ENCODE peak calls at places on chromosomes 5 and 9, in five cellular contexts. B is right atrium auricular region, O is activated B cell treated with CpG ODN at 0.5 μM for 24 hours, N is mucosa of descending colon, S is astrocyte of the spinal cord. P is an unnamed sample.

GRCh38 chr9:133592731-133593409 is 16.3 kb downstream of the FAM163B start:
- DNase-seq in B (no peak), O (no peak), N (no peak), S (no peak), P (no peak)

GRCh38 chr5:4674176-4674575 is 466.0 kb upstream of the ADAMTS16 start:
- DNase-seq in B (no peak), O (no peak), N (no peak), S (peak), P (no peak)

GRCh38 chr9:129990269-129991005 is 52.6 kb downstream of the FNBP1 start:
- DNase-seq in B (no peak), O (no peak), N (no peak), S (no peak), P (no peak)

GRCh38 chr5:64269164-64269563 is 103.5 kb downstream of the RNF180 start:
- DNase-seq in B (no peak), O (no peak), N (no peak), S (no peak), P (no peak)

GRCh38 chr9:114803886-114804285 is 2.0 kb downstream of the TNFSF15 start:
- DNase-seq in B (peak), O (no peak), N (no peak), S (no peak), P (no peak)

GRCh38 chr5:158351485-158352140 is 492.7 kb upstream of the CLINT1 start:
- DNase-seq in B (no peak), O (no peak), N (no peak), S (no peak), P (no peak)

GRCh38 chr5:1665231-1665630 is 134.4 kb downstream of the MRPL36 start:
- DNase-seq in B (peak), O (no peak), N (no peak), S (no peak), P (no peak)

GRCh38 chr5:123951204-123951977 is 439.4 kb downstream of the CSNK1G3 start:
- DNase-seq in B (no peak), O (no peak), N (no peak), S (peak), P (no peak)

GRCh38 chr5:168803541-168803940 is 224.4 kb upstream of the PANK3 start:
- DNase-seq in B (no peak), O (no peak), N (no peak), S (no peak), P (no peak)

GRCh38 chr9:19641046-19641445 is 147.8 kb downstream of the SLC24A2 start:
- DNase-seq in B (no peak), O (no peak), N (no peak), S (no peak), P (no peak)

DNA sequence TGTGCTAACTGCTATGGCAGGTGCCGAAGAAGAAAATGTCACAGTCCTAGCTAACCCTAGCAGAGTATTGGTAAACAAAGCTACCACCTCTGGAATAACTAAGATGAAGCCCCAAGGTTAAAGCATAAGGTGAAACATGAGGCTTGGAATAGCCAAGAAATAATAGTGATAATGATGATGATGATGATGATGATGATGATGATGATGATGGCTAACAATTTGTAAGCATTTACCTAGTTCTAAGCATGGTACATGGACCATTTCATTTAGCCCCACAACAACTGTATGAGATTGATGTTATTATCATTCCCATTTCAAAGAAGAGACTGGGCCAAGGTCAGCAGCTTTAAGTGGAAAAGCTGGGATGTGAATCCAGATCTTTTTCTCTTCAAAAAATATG is 35.3 kb downstream of the SH3RF2 start:
- DNase-seq in B (no peak), O (no peak), N (no peak), S (no peak), P (no peak)
- TF ChIP-seq CTCF in B (no peak), O (no peak), N (no peak), S (no peak), P (no peak)

GRCh38 chr9:78863531-78863930 is 566.6 kb downstream of the PSAT1 start:
- DNase-seq in B (no peak), O (no peak), N (no peak), S (no peak), P (no peak)

GRCh38 chr9:78865757-78866156 is 568.8 kb downstream of the PSAT1 start:
- DNase-seq in B (no peak), O (no peak), N (no peak), S (no peak), P (no peak)

GRCh38 chr9:78871452-78872331 is 574.8 kb downstream of the PSAT1 start:
- DNase-seq in B (no peak), O (no peak), N (no peak), S (peak), P (no peak)

GRCh38 chr9:78871086-78871451 is 574.1 kb downstream of the PSAT1 start:
- DNase-seq in B (no peak), O (no peak), N (no peak), S (peak), P (no peak)

GRCh38 chr9:78866228-78867132 is 569.6 kb downstream of the PSAT1 start:
- DNase-seq in B (no peak), O (no peak), N (no peak), S (peak), P (no peak)
- TF ChIP-seq CTCF in B (no peak), O (no peak), N (no peak), S (no peak), P (no peak)

DNA sequence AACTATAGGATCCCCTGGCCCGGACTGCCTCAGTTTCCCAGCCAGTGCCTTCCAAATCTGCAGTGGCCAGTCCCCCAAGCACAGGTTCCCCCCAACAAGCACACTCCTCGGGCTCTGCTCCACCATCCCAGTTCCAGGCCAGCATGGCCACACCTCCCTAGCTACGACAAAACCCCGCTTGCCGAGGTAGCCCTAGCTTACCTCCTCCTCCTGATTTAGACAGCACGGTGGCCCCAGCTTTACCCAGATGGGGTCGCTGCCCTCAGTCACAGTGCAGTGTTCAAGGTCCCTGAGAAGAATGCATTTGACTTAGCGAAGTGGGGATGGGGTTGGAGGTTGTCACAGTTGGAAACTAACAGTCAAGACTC is 40.8 kb upstream of the GARNL3 start:
- DNase-seq in B (no peak), O (no peak), N (no peak), S (no peak), P (no peak)
- TF ChIP-seq CTCF in B (no peak), O (no peak), N (no peak), S (no peak), P (no peak)

DNA sequence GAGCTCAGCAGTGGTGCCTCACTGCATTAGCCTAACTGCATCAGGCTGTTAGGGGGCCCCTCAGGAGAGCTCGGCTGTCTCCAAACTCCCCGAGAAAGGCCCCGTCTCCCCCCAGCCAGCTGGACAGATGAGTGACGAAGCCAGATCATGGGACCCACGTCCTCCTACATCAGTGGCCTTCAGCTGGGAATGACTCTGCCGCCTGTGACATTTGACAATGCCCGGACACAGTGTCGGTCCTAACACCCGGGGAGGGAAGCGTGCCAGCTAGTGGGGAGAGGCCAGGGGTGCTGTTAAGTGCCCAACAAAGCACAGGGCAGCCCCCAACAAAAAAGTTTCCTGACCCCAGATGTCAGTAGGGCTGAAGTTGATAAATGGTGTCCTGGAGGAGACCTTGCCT is 375.2 kb upstream of the IRX2 start:
- DNase-seq in B (peak), O (no peak), N (no peak), S (no peak), P (no peak)
- TF ChIP-seq CTCF in B (no peak), O (no peak), N (no peak), S (no peak), P (no peak)

GRCh38 chr5:82473262-82473661 is 195.1 kb upstream of the RPS23 start:
- DNase-seq in B (no peak), O (no peak), N (no peak), S (no peak), P (no peak)
- TF ChIP-seq CTCF in B (no peak), O (no peak), N (no peak), S (no peak), P (no peak)

GRCh38 chr5:149429839-149430721 is 51.0 kb upstream of the IL17B start:
- DNase-seq in B (peak), O (no peak), N (no peak), S (no peak), P (no peak)
- TF ChIP-seq CTCF in B (no peak), O (no peak), N (no peak), S (peak), P (no peak)

DNA sequence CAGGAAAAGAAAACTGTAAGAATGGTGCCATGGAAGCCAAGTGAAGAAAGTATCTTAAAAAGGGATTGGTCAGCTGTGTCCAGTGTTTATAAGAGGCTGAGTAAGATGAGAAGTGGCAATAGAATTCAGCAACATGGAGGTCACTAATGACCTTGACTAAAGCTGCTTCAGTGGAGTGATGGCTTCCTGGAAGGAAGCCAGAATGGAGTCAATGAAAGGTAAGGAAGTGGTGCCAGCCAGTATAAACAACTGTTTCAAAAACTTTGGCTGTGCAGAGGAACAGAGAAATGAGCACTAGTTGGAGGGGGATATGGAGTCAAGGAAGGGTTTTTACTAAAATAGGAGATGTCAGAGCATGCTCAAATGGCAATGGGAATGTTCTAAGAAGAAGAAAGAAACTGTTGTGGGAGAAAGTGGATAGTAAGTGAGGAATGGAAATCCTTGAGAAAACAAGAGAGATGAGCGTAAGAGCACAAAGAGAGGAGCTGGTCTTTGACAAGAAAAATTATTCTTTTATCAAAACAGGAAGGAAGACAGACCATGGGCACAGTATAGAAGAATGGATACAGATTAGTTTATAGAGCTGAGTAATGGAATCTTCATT is 11.1 kb upstream of the NRG2 start:
- DNase-seq in B (no peak), O (no peak), N (no peak), S (no peak), P (no peak)
- TF ChIP-seq CTCF in B (no peak), O (no peak), N (no peak), S (no peak), P (no peak)

GRCh38 chr5:6718161-6718681 is 5.0 kb downstream of the TENT4A start:
- DNase-seq in B (peak), O (no peak), N (no peak), S (no peak), P (no peak)

GRCh38 chr5:6715758-6716633 is 2.8 kb downstream of the TENT4A start:
- DNase-seq in B (peak), O (no peak), N (no peak), S (no peak), P (no peak)

GRCh38 chr5:6717687-6718086 is 4.5 kb downstream of the TENT4A start:
- DNase-seq in B (peak), O (no peak), N (no peak), S (no peak), P (no peak)

GRCh38 chr5:6716634-6717149 is 3.5 kb downstream of the TENT4A start:
- DNase-seq in B (peak), O (no peak), N (no peak), S (no peak), P (no peak)

GRCh38 chr5:6717247-6717646 is 4.0 kb downstream of the TENT4A start:
- DNase-seq in B (peak), O (no peak), N (no peak), S (no peak), P (no peak)
- TF ChIP-seq CTCF in B (no peak), O (no peak), N (no peak), S (no peak), P (no peak)